ENCODE peak calls at places on chromosomes 16 and 17, in seven cellular contexts. G is mammary epithelial cell; T is stimulated activated CD4-positive, alpha-beta T cell treated with anti-CD3 and anti-CD28 coated beads, Interleukin-4, amount 100 ng/mL, for 48 hours; L is HTR-8/SVneo; B is GM10248; F is cardiac fibroblast; P is smooth muscle cell of the brain vasculature. E is an unnamed sample.
A peak's percentile ranks its signal among the peaks of the same experiment; 100 is the strongest.

GRCh38 chr16:58515871-58516767 is 802 bp downstream of the SETD6 start:
- DNase-seq in G (peak; percentile 61), T (no peak), L (no peak), B (peak; percentile 67), F (peak; percentile 5), P (no peak), E (no peak)

GRCh38 chr17:83012873-83013778 is 66.3 kb upstream of the METRNL start:
- DNase-seq in G (peak; percentile 52), T (no peak), L (no peak), B (no peak), F (peak; percentile 37), P (no peak), E (no peak)

GRCh38 chr17:37743875-37744632 is 805 bp downstream of the HNF1B start:
- DNase-seq in G (no peak), T (no peak), L (no peak), B (peak; percentile 51), F (no peak), P (no peak), E (no peak)

GRCh38 chr16:22313141-22313781 is 16.1 kb downstream of the POLR3E start:
- DNase-seq in G (no peak), T (no peak), L (no peak), B (no peak), F (no peak), P (no peak), E (no peak)

GRCh38 chr16:69889295-69889964 is 61.7 kb upstream of the CLEC18A start:
- DNase-seq in G (no peak), T (no peak), L (no peak), B (no peak), F (no peak), P (no peak), E (no peak)

GRCh38 chr17:76542566-76542971 is 2.7 kb downstream of the PRCD start:
- DNase-seq in G (no peak), T (no peak), L (no peak), B (no peak), F (no peak), P (no peak), E (peak; percentile 9)

GRCh38 chr16:1152123-1152638 is 725 bp upstream of the CACNA1H start:
- DNase-seq in G (no peak), T (no peak), L (no peak), B (no peak), F (no peak), P (no peak), E (no peak)

GRCh38 chr16:86857807-86858206 is 279.5 kb downstream of the FOXL1 start:
- DNase-seq in G (no peak), T (no peak), L (no peak), B (no peak), F (no peak), P (no peak), E (no peak)

GRCh38 chr17:31427684-31428083 is 36.2 kb downstream of the RAB11FIP4 start:
- DNase-seq in G (no peak), T (no peak), L (no peak), B (no peak), F (no peak), P (no peak), E (no peak)